ENCODE peak calls at places on chromosomes 3 and 15, in four cellular contexts. C is sigmoid colon, Z is WERI-Rb-1, P is ovary. U is an unnamed sample. For H3K27me3, the result is how much of the 10 kb centered on the place peaks cover.

GRCh38 chr15:52498700-52499099 is 30.0 kb downstream of the MYO5A start:
- DNase-seq in P (no peak), Z (no peak), C (no peak), U (no peak)

GRCh38 chr3:17908399-17909191 is 166.2 kb upstream of the TBC1D5 start:
- DNase-seq in Z (no peak), C (no peak), P (no peak), U (no peak)

GRCh38 chr3:97830627-97831026 is 8.8 kb downstream of the CRYBG3 start:
- DNase-seq in P (no peak), Z (no peak), C (no peak), U (no peak)

GRCh38 chr3:138747229-138747628 is 87.5 kb downstream of the PIK3CB start:
- DNase-seq in P (no peak), C (no peak), Z (no peak), U (no peak)

GRCh38 chr3:123110238-123110952 is 43.6 kb downstream of the PDIA5 start:
- DNase-seq in C (no peak), Z (peak), P (no peak), U (no peak)

GRCh38 chr3:74631341-74631740 is 16.9 kb upstream of the CNTN3 start:
- DNase-seq in P (no peak), C (no peak), Z (no peak), U (no peak)

GRCh38 chr3:141321109-141321497 is 47.2 kb upstream of the ZBTB38 start:
- DNase-seq in Z (no peak), P (no peak), C (no peak), U (no peak)

GRCh38 chr3:122942937-122943827 is 84.4 kb downstream of the SEMA5B start:
- DNase-seq in Z (peak), P (peak), C (no peak), U (peak)

GRCh38 chr3:128432898-128433629 is 33.6 kb downstream of the DNAJB8 start:
- DNase-seq in P (no peak), Z (peak), C (no peak), U (no peak)

GRCh38 chr3:128433630-128434185 is 33.0 kb downstream of the DNAJB8 start:
- DNase-seq in P (no peak), C (no peak), Z (no peak), U (no peak)

GRCh38 chr3:128435058-128435457 is 31.6 kb downstream of the DNAJB8 start:
- DNase-seq in C (no peak), Z (peak), P (no peak), U (no peak)

GRCh38 chr3:128435561-128435960 is 31.1 kb downstream of the DNAJB8 start:
- DNase-seq in C (no peak), P (no peak), Z (no peak), U (no peak)

DNA sequence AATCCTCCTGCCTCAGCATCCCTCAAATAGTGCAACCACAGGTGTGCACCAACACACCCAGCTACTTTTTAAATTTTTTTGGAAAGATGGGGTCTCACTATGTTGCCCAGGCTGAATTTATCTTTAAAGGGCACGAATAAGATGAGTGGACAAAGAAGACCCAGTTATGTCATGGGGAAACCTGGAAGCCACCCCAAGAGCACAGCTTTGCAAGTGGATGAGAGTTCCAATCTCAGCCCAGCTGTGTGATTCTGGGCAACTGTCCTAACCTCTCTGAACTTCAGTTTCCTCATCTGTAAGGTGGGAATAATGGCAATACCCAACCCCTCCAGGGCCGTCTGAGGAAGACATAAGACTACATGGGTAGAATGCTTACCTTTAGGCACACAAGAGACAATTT is 32.2 kb downstream of the DNAJB8 start:
- DNase-seq in C (no peak), Z (no peak), P (no peak), U (no peak)
- H3K27me3 ChIP-seq in C (half or more), Z (under half), P (under half), U (under half)

GRCh38 chr3:169390741-169391300 is 272.7 kb downstream of the MECOM start:
- DNase-seq in Z (no peak), P (no peak), C (no peak), U (no peak)

GRCh38 chr3:169389211-169389924 is 274.1 kb downstream of the MECOM start:
- DNase-seq in Z (no peak), C (no peak), P (no peak), U (no peak)

GRCh38 chr3:169389925-169390253 is 273.6 kb downstream of the MECOM start:
- DNase-seq in P (no peak), C (no peak), Z (no peak), U (no peak)

GRCh38 chr3:169391672-169392071 is 271.8 kb downstream of the MECOM start:
- DNase-seq in C (no peak), P (no peak), Z (no peak), U (no peak)

GRCh38 chr3:169390310-169390731 is 273.2 kb downstream of the MECOM start:
- DNase-seq in Z (peak), P (no peak), C (no peak), U (no peak)
- TF ChIP-seq CTCF in Z (no peak), P (no peak), C (no peak), U (no peak)

GRCh38 chr3:42476225-42477160 is 25.9 kb upstream of the VIPR1 start:
- DNase-seq in P (no peak), C (no peak), Z (peak), U (no peak)

GRCh38 chr3:42477696-42478095 is 24.7 kb upstream of the VIPR1 start:
- DNase-seq in Z (no peak), P (no peak), C (no peak), U (no peak)

GRCh38 chr3:42473083-42473932 is 29.1 kb upstream of the VIPR1 start:
- DNase-seq in C (no peak), P (no peak), Z (no peak), U (no peak)

DNA sequence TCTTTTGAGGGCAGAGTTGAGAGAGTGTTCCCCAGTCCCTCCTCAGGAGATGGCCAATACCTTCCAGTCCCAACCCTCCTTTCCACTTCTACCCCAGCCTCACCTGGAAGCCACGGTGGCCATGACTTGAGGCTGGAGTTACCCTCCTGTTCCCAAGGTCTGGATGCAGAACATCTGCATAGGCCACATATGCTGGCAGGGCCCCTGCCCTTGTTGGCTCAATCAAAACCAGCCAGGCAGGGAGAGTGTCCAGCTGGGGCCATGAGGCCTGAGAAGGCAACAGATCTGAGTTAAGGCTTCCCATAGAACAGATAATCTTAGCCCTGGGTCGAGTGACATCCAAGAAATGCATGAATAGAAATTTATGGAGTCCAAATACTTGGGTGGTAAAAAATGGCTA is 23.6 kb upstream of the VIPR1 start:
- DNase-seq in C (no peak), Z (no peak), P (no peak), U (no peak)
- H3K27me3 ChIP-seq in C (under half), Z (under half), P (under half), U (under half)

GRCh38 chr3:20108869-20109268 is 68.6 kb downstream of the KAT2B start:
- DNase-seq in Z (no peak), P (no peak), C (no peak), U (no peak)
- TF ChIP-seq CTCF in Z (no peak), P (no peak), C (no peak), U (no peak)

GRCh38 chr15:47517737-47518136 is 199.6 kb upstream of the SEMA6D start:
- DNase-seq in C (no peak), P (no peak), Z (no peak), U (no peak)
- H3K27me3 ChIP-seq in C (under half), P (under half), Z (under half), U (under half)

GRCh38 chr15:50873935-50874353 is 34.5 kb upstream of the AP4E1 start:
- DNase-seq in C (no peak), P (no peak), Z (no peak), U (no peak)
- TF ChIP-seq CTCF in C (no peak), P (no peak), Z (no peak), U (no peak)

GRCh38 chr15:42012937-42013482 is 7.8 kb downstream of the PLA2G4E start:
- DNase-seq in Z (no peak), C (no peak), P (no peak), U (no peak)
- H3K27me3 ChIP-seq in Z (under half), C (under half), P (under half), U (under half)

DNA sequence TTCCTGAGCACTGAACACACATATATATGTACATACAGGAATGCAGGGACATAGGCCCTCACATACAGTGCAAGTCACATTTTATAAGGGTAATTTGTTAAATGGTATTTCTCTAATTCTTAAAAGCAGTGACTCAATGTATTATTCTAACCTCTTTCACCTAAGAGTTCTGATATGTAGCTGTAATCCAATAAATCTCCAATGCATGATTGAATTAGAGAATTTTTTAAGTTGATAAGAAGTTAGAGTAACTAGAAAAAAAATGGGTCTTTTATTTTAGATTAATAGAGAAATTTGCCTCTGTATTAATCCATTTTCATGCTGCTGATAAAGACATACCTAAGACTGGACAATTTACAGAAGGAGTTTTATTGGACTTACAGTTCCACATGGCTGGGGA is 98.2 kb downstream of the RBMS3 start:
- DNase-seq in C (no peak), Z (no peak), P (no peak), U (no peak)
- TF ChIP-seq CTCF in C (no peak), Z (no peak), P (no peak), U (no peak)

DNA sequence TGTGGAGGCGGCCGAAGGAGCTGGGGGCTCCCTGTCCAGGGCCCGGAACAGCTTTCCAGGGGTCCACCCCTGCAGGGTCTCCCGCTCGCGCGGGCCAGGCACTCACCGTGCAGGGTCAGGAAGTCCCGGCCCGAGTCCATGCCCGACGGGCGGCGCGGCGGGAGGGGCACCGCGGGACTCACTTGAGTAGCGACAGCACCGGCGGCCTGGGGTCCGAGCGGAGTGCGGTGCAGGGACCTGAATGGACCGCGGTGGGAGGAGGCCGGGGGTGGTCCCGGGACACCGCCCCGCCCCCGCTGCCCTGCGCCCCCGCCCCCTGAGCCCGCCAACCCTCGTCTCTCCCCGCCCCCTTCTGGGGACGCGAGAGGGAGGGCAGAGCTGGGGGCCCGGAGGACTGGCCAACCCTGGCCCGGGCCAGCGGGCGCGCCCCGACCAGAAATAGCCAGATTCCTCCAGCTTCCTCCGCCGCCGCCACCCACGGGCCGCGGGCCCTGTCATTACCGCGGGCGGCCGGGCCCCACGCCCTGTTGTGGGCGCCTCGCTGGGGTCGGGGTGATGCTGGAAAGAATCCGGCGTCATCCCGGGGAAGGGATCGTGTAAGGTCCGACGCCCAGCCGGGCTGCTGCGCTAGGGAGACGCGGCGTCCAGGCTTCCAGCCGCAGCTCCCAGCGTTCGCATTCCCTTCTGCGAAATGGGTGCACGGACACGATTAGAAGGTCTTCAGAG is at the start of gene PLCD1:
- DNase-seq in Z (no peak), P (peak), C (peak), U (peak)
- H3K27me3 ChIP-seq in Z (under half), P (under half), C (under half), U (under half)

DNA sequence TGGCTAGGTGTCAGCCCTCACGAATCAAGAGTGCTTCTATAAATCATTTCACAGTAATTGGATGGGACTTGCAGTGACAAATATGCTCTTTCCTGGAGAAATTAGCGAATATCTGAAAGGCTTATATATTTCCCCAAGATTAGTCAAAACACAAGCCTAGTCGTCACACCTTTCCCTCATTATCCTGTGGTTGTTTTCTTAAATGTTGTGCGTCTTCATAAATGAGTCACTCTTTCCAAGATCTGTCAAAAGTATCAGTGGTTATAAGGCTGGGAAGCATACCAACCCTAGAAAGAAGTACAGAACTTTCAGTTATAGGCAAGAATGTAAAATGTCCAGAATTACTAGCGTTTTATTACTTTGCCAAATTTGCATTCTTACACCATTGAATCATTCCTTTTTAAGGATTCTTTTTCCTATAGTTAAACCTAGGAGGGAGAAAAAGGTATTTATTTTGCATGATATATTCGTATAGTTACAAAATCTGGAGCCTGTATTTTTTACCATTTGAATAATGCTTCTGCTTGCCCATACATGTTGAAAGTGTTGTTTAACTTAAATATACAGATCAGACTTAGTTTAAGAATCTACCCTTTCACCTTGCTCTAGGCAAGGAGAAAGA is 33.6 kb downstream of the TMEM212 start:
- DNase-seq in P (no peak), C (no peak), Z (no peak), U (no peak)
- TF ChIP-seq CTCF in P (no peak), C (no peak), Z (no peak), U (no peak)